ENCODE peak calls at places on chromosomes 5 and 9, in nine cellular contexts. One of them, this sample, is unnamed.
A peak's percentile ranks its signal among the peaks of the same experiment; 100 is the strongest.

GRCh38 chr9:133931059-133931458 is 61.1 kb downstream of the VAV2 start:
- DNase-seq in brain microvascular endothelial cell: no peak
- DNase-seq in substantia nigra: peak; percentile 42
- DNase-seq in CD8-positive, alpha-beta memory T cell: no peak
- DNase-seq in lower lobe of right lung: no peak
- DNase-seq in tibial nerve: no peak
- DNase-seq in mammary epithelial cell: no peak
- DNase-seq in GM23248: no peak
- DNase-seq in left ventricle myocardium inferior: no peak
- DNase-seq in this sample: no peak

GRCh38 chr9:72356019-72356653 is 8.9 kb downstream of the ZFAND5 start:
- DNase-seq in substantia nigra: no peak
- DNase-seq in GM23248: peak; percentile 57
- DNase-seq in mammary epithelial cell: no peak
- DNase-seq in tibial nerve: no peak
- DNase-seq in brain microvascular endothelial cell: no peak
- DNase-seq in left ventricle myocardium inferior: no peak
- DNase-seq in CD8-positive, alpha-beta memory T cell: no peak
- DNase-seq in lower lobe of right lung: no peak
- DNase-seq in this sample: no peak

GRCh38 chr5:73942783-73943182 is 316.8 kb downstream of the ARHGEF28 start:
- DNase-seq in lower lobe of right lung: no peak
- DNase-seq in CD8-positive, alpha-beta memory T cell: no peak
- DNase-seq in brain microvascular endothelial cell: no peak
- DNase-seq in GM23248: no peak
- DNase-seq in tibial nerve: no peak
- DNase-seq in substantia nigra: no peak
- DNase-seq in mammary epithelial cell: no peak
- DNase-seq in left ventricle myocardium inferior: no peak
- DNase-seq in this sample: no peak

GRCh38 chr5:77560677-77561263 is 68.7 kb upstream of the WDR41 start:
- DNase-seq in left ventricle myocardium inferior: no peak
- DNase-seq in tibial nerve: no peak
- DNase-seq in GM23248: peak; percentile 70
- DNase-seq in CD8-positive, alpha-beta memory T cell: no peak
- DNase-seq in brain microvascular endothelial cell: peak; percentile 42
- DNase-seq in mammary epithelial cell: peak; percentile 34
- DNase-seq in substantia nigra: no peak
- DNase-seq in lower lobe of right lung: no peak
- DNase-seq in this sample: no peak

GRCh38 chr9:84283895-84284294 is 56.7 kb downstream of the SLC28A3 start:
- DNase-seq in mammary epithelial cell: no peak
- DNase-seq in GM23248: no peak
- DNase-seq in substantia nigra: peak; percentile 10
- DNase-seq in CD8-positive, alpha-beta memory T cell: no peak
- DNase-seq in brain microvascular endothelial cell: no peak
- DNase-seq in tibial nerve: no peak
- DNase-seq in left ventricle myocardium inferior: no peak
- DNase-seq in lower lobe of right lung: no peak
- DNase-seq in this sample: no peak

GRCh38 chr9:129479217-129480011 is 141.5 kb downstream of the C9orf50 start:
- DNase-seq in substantia nigra: no peak
- DNase-seq in lower lobe of right lung: no peak
- DNase-seq in GM23248: no peak
- DNase-seq in left ventricle myocardium inferior: no peak
- DNase-seq in tibial nerve: no peak
- DNase-seq in mammary epithelial cell: no peak
- DNase-seq in CD8-positive, alpha-beta memory T cell: no peak
- DNase-seq in brain microvascular endothelial cell: no peak
- DNase-seq in this sample: no peak

GRCh38 chr5:55151923-55152842 is 7.8 kb upstream of the GPX8 start:
- DNase-seq in tibial nerve: no peak
- DNase-seq in left ventricle myocardium inferior: no peak
- DNase-seq in substantia nigra: no peak
- DNase-seq in mammary epithelial cell: peak; percentile 92
- DNase-seq in CD8-positive, alpha-beta memory T cell: no peak
- DNase-seq in brain microvascular endothelial cell: peak; percentile 42
- DNase-seq in lower lobe of right lung: no peak
- DNase-seq in GM23248: peak; percentile 89
- DNase-seq in this sample: no peak

GRCh38 chr5:143065185-143065584 is 295.0 kb downstream of the ARHGAP26 start:
- DNase-seq in substantia nigra: no peak
- DNase-seq in brain microvascular endothelial cell: peak; percentile 75
- DNase-seq in tibial nerve: peak; percentile 29
- DNase-seq in CD8-positive, alpha-beta memory T cell: no peak
- DNase-seq in GM23248: peak; percentile 91
- DNase-seq in mammary epithelial cell: no peak
- DNase-seq in lower lobe of right lung: no peak
- DNase-seq in left ventricle myocardium inferior: no peak
- DNase-seq in this sample: no peak

GRCh38 chr5:80998590-80998979 is 38.4 kb downstream of the RASGRF2 start:
- DNase-seq in tibial nerve: no peak
- DNase-seq in substantia nigra: no peak
- DNase-seq in left ventricle myocardium inferior: no peak
- DNase-seq in CD8-positive, alpha-beta memory T cell: no peak
- DNase-seq in lower lobe of right lung: no peak
- DNase-seq in brain microvascular endothelial cell: no peak
- DNase-seq in mammary epithelial cell: no peak
- DNase-seq in GM23248: no peak
- DNase-seq in this sample: no peak

GRCh38 chr5:74063821-74064598 is 438.0 kb downstream of the ARHGEF28 start:
- DNase-seq in lower lobe of right lung: no peak
- DNase-seq in tibial nerve: no peak
- DNase-seq in mammary epithelial cell: peak; percentile 80
- DNase-seq in GM23248: peak; percentile 73
- DNase-seq in brain microvascular endothelial cell: peak; percentile 85
- DNase-seq in CD8-positive, alpha-beta memory T cell: no peak
- DNase-seq in left ventricle myocardium inferior: no peak
- DNase-seq in substantia nigra: no peak
- DNase-seq in this sample: no peak

GRCh38 chr5:56340196-56340980 is 107.3 kb upstream of the ANKRD55 start:
- DNase-seq in lower lobe of right lung: no peak
- DNase-seq in brain microvascular endothelial cell: no peak
- DNase-seq in substantia nigra: no peak
- DNase-seq in CD8-positive, alpha-beta memory T cell: no peak
- DNase-seq in mammary epithelial cell: peak; percentile 30
- DNase-seq in GM23248: no peak
- DNase-seq in tibial nerve: no peak
- DNase-seq in left ventricle myocardium inferior: no peak
- DNase-seq in this sample: no peak

GRCh38 chr5:168592014-168592368 is 12.8 kb upstream of the PANK3 start:
- DNase-seq in left ventricle myocardium inferior: no peak
- DNase-seq in GM23248: peak; percentile 78
- DNase-seq in lower lobe of right lung: no peak
- DNase-seq in CD8-positive, alpha-beta memory T cell: no peak
- DNase-seq in brain microvascular endothelial cell: no peak
- DNase-seq in substantia nigra: no peak
- DNase-seq in mammary epithelial cell: peak; percentile 26
- DNase-seq in tibial nerve: peak; percentile 37
- DNase-seq in this sample: no peak

GRCh38 chr5:168327994-168328393 is 36.5 kb downstream of the WWC1 start:
- DNase-seq in mammary epithelial cell: no peak
- DNase-seq in GM23248: peak; percentile 83
- DNase-seq in substantia nigra: no peak
- DNase-seq in brain microvascular endothelial cell: no peak
- DNase-seq in left ventricle myocardium inferior: no peak
- DNase-seq in CD8-positive, alpha-beta memory T cell: no peak
- DNase-seq in tibial nerve: no peak
- DNase-seq in lower lobe of right lung: no peak
- DNase-seq in this sample: no peak

GRCh38 chr9:131607591-131607990 is 62.3 kb downstream of the PRRT1B start:
- DNase-seq in substantia nigra: no peak
- DNase-seq in GM23248: no peak
- DNase-seq in brain microvascular endothelial cell: no peak
- DNase-seq in tibial nerve: no peak
- DNase-seq in left ventricle myocardium inferior: no peak
- DNase-seq in CD8-positive, alpha-beta memory T cell: no peak
- DNase-seq in lower lobe of right lung: no peak
- DNase-seq in mammary epithelial cell: no peak
- DNase-seq in this sample: no peak

DNA sequence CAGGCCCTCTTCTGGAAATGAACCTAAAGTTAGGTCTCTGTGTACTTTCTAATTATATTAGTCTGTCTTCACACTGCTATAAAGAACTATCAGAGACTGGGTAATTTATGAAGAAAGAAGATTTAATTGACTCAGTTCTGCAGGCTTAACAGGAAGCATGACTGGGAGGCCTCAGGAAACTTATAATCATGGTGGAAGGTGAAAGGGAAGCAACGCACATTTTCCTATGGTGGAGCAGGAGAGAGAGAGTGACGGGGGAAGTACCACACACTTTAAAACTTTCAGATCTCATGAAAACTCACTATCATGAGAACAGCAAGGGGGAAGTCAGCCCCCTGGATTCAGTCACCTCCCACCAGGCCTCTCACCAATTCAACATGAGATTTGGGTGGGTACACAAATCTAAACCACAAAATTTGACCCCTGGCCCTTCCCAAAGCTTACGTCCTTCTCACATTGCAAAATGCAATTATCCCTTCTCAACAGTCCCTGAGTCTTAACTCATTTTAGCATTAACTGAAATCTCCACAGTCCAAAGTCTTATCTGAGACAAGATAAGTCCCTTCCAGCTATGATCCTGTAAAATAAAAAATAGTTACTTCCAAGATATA is 40.7 kb downstream of the TRIP13 start:
- DNase-seq in substantia nigra: no peak
- DNase-seq in CD8-positive, alpha-beta memory T cell: no peak
- DNase-seq in lower lobe of right lung: no peak
- DNase-seq in tibial nerve: no peak
- DNase-seq in GM23248: no peak
- DNase-seq in mammary epithelial cell: no peak
- DNase-seq in brain microvascular endothelial cell: no peak
- DNase-seq in left ventricle myocardium inferior: no peak
- DNase-seq in this sample: no peak
- H3K27ac ChIP-seq in substantia nigra: no peak overlapping the region
- H3K27ac ChIP-seq in CD8-positive, alpha-beta memory T cell: no peak overlapping the region
- H3K27ac ChIP-seq in lower lobe of right lung: peak overlapping the region; percentile 46
- H3K27ac ChIP-seq in tibial nerve: no peak overlapping the region
- H3K27ac ChIP-seq in GM23248: no peak overlapping the region
- H3K27ac ChIP-seq in mammary epithelial cell: no peak overlapping the region
- H3K27ac ChIP-seq in brain microvascular endothelial cell: no peak overlapping the region
- H3K27ac ChIP-seq in left ventricle myocardium inferior: peak overlapping the region; percentile 70
- H3K27ac ChIP-seq in this sample: no peak overlapping the region

DNA sequence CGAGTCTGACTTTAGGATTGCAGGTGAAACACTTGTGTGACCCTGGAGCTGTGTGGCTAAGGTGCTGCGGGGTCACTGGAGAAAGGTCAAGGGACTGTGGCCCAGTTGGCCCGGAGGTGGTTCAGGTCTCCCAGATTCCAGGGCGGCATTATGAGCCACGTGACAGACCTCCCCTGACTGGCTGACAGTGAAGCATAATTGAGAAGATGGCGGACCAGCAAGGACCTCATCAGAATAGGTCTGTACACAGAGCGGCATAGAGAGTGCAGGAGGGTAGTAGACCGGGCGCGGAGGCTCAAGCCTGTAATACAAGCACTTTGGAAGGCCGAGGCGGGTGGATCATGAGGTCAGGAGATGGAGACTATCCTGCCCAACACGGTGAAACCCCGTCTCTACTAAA is 815 bp upstream of the ODF2 start:
- DNase-seq in brain microvascular endothelial cell: no peak
- DNase-seq in mammary epithelial cell: no peak
- DNase-seq in CD8-positive, alpha-beta memory T cell: no peak
- DNase-seq in tibial nerve: no peak
- DNase-seq in GM23248: no peak
- DNase-seq in substantia nigra: no peak
- DNase-seq in left ventricle myocardium inferior: no peak
- DNase-seq in lower lobe of right lung: no peak
- DNase-seq in this sample: no peak
- H3K27ac ChIP-seq in brain microvascular endothelial cell: no peak overlapping the region
- H3K27ac ChIP-seq in mammary epithelial cell: no peak overlapping the region
- H3K27ac ChIP-seq in CD8-positive, alpha-beta memory T cell: no peak overlapping the region
- H3K27ac ChIP-seq in tibial nerve: no peak overlapping the region
- H3K27ac ChIP-seq in GM23248: no peak overlapping the region
- H3K27ac ChIP-seq in substantia nigra: no peak overlapping the region
- H3K27ac ChIP-seq in left ventricle myocardium inferior: no peak overlapping the region
- H3K27ac ChIP-seq in lower lobe of right lung: no peak overlapping the region
- H3K27ac ChIP-seq in this sample: no peak overlapping the region

GRCh38 chr9:120936011-120936763 is 9.6 kb upstream of the TRAF1 start:
- DNase-seq in mammary epithelial cell: peak; percentile 89
- DNase-seq in lower lobe of right lung: peak; percentile 95
- DNase-seq in tibial nerve: peak; percentile 98
- DNase-seq in CD8-positive, alpha-beta memory T cell: peak; percentile 81
- DNase-seq in left ventricle myocardium inferior: peak; percentile 95
- DNase-seq in substantia nigra: peak; percentile 87
- DNase-seq in GM23248: peak; percentile 97
- DNase-seq in brain microvascular endothelial cell: peak; percentile 93
- DNase-seq in this sample: peak; percentile 86

GRCh38 chr9:120936764-120937122 is 10.1 kb upstream of the TRAF1 start:
- DNase-seq in GM23248: no peak
- DNase-seq in tibial nerve: no peak
- DNase-seq in mammary epithelial cell: no peak
- DNase-seq in lower lobe of right lung: no peak
- DNase-seq in CD8-positive, alpha-beta memory T cell: no peak
- DNase-seq in substantia nigra: no peak
- DNase-seq in brain microvascular endothelial cell: no peak
- DNase-seq in left ventricle myocardium inferior: no peak
- DNase-seq in this sample: no peak

GRCh38 chr9:120935383-120935857 is 8.8 kb upstream of the TRAF1 start:
- DNase-seq in tibial nerve: peak; percentile 99
- DNase-seq in lower lobe of right lung: peak; percentile 96
- DNase-seq in GM23248: peak; percentile 77
- DNase-seq in brain microvascular endothelial cell: peak; percentile 92
- DNase-seq in CD8-positive, alpha-beta memory T cell: no peak
- DNase-seq in left ventricle myocardium inferior: peak; percentile 97
- DNase-seq in substantia nigra: peak; percentile 86
- DNase-seq in mammary epithelial cell: peak; percentile 99
- DNase-seq in this sample: no peak

GRCh38 chr9:120937596-120937995 is 11.0 kb upstream of the TRAF1 start:
- DNase-seq in substantia nigra: no peak
- DNase-seq in left ventricle myocardium inferior: no peak
- DNase-seq in CD8-positive, alpha-beta memory T cell: no peak
- DNase-seq in tibial nerve: no peak
- DNase-seq in mammary epithelial cell: no peak
- DNase-seq in lower lobe of right lung: no peak
- DNase-seq in GM23248: peak; percentile 40
- DNase-seq in brain microvascular endothelial cell: no peak
- DNase-seq in this sample: no peak

DNA sequence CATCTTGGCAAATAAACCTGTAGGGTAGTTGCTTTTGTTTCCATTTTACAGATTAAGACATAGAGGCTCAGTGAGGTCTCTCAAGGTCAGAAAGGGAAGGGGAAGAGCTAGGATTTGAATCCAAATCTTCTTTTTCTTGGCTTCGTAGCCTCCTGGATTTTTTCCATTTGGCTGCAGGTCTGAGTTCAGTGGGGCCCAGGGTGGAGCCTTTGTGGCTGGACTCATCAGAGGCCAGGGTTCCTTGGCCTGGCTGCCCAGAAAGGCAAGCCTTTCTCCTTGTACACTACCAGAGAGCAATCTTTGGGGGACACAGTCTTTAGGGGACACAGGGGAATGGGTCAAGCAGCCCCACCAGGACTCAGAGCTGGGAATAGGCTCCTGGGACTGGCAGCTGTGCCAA is 10.5 kb upstream of the TRAF1 start:
- DNase-seq in CD8-positive, alpha-beta memory T cell: no peak
- DNase-seq in GM23248: no peak
- DNase-seq in left ventricle myocardium inferior: peak; percentile 34
- DNase-seq in brain microvascular endothelial cell: no peak
- DNase-seq in lower lobe of right lung: no peak
- DNase-seq in substantia nigra: no peak
- DNase-seq in mammary epithelial cell: no peak
- DNase-seq in tibial nerve: peak; percentile 49
- DNase-seq in this sample: no peak
- H3K27ac ChIP-seq in CD8-positive, alpha-beta memory T cell: peak overlapping the region; percentile 21
- H3K27ac ChIP-seq in GM23248: no peak overlapping the region
- H3K27ac ChIP-seq in left ventricle myocardium inferior: peak overlapping the region; percentile 92
- H3K27ac ChIP-seq in brain microvascular endothelial cell: no peak overlapping the region
- H3K27ac ChIP-seq in lower lobe of right lung: peak overlapping the region; percentile 61
- H3K27ac ChIP-seq in substantia nigra: no peak overlapping the region
- H3K27ac ChIP-seq in mammary epithelial cell: no peak overlapping the region
- H3K27ac ChIP-seq in tibial nerve: peak overlapping the region; percentile 68
- H3K27ac ChIP-seq in this sample: peak overlapping the region; percentile 100

GRCh38 chr5:159095882-159096554 is 3.7 kb downstream of the EBF1 start:
- DNase-seq in mammary epithelial cell: no peak
- DNase-seq in CD8-positive, alpha-beta memory T cell: no peak
- DNase-seq in brain microvascular endothelial cell: no peak
- DNase-seq in left ventricle myocardium inferior: no peak
- DNase-seq in lower lobe of right lung: no peak
- DNase-seq in substantia nigra: no peak
- DNase-seq in tibial nerve: no peak
- DNase-seq in GM23248: no peak
- DNase-seq in this sample: no peak
- H3K27ac ChIP-seq in mammary epithelial cell: no peak overlapping the region
- H3K27ac ChIP-seq in CD8-positive, alpha-beta memory T cell: no peak overlapping the region
- H3K27ac ChIP-seq in brain microvascular endothelial cell: peak overlapping the region; percentile 86
- H3K27ac ChIP-seq in left ventricle myocardium inferior: peak overlapping the region; percentile 96
- H3K27ac ChIP-seq in lower lobe of right lung: peak overlapping the region; percentile 68
- H3K27ac ChIP-seq in substantia nigra: no peak overlapping the region
- H3K27ac ChIP-seq in tibial nerve: peak overlapping the region; percentile 79
- H3K27ac ChIP-seq in GM23248: no peak overlapping the region
- H3K27ac ChIP-seq in this sample: no peak overlapping the region